ENCODE peak calls at places on chromosome 13, in nine cellular contexts. B, M, E, X, K, Z, D, I and P are unnamed samples.

GRCh38 chr13:36891752-36892151 is 28.3 kb downstream of the SMAD9 start:
- DNase-seq in Z (no peak), E (no peak), K (no peak), B (peak; percentile 20), I (no peak), D (no peak), M (peak; percentile 22), X (no peak), P (no peak)

GRCh38 chr13:36818483-36819063 is 449 bp upstream of the RFXAP start:
- DNase-seq in I (no peak), E (no peak), D (no peak), K (no peak), M (no peak), B (no peak), X (no peak), Z (no peak), P (no peak)

GRCh38 chr13:35917252-35917941 is 213.8 kb downstream of the DCLK1 start:
- DNase-seq in X (no peak), B (no peak), I (no peak), K (no peak), M (no peak), E (no peak), D (no peak), Z (no peak), P (no peak)

GRCh38 chr13:100197591-100198365 is 108.9 kb downstream of the PCCA start:
- DNase-seq in I (no peak), X (no peak), E (no peak), D (no peak), B (no peak), Z (peak; percentile 46), M (no peak), K (peak; percentile 80), P (peak; percentile 72)

GRCh38 chr13:53783466-53783865 is 754.9 kb downstream of the OLFM4 start:
- DNase-seq in Z (no peak), X (no peak), D (no peak), K (no peak), M (no peak), B (no peak), E (no peak), I (no peak), P (no peak)

GRCh38 chr13:111228262-111229144 is 91.9 kb upstream of the TEX29 start:
- DNase-seq in M (peak; percentile 34), X (no peak), Z (no peak), D (no peak), I (no peak), K (no peak), B (peak; percentile 47), E (no peak), P (no peak)

GRCh38 chr13:31885994-31886393 is 145.6 kb upstream of the FRY start:
- DNase-seq in X (no peak), K (no peak), Z (no peak), M (peak; percentile 4), B (peak; percentile 49), I (no peak), D (no peak), E (no peak), P (no peak)

GRCh38 chr13:101757446-101758039 is 305.1 kb downstream of the ITGBL1 start:
- DNase-seq in Z (no peak), K (peak; percentile 42), M (peak; percentile 50), E (no peak), I (peak; percentile 16), D (no peak), X (no peak), B (peak; percentile 71), P (peak; percentile 65)

GRCh38 chr13:91767681-91768080 is 369.3 kb downstream of the GPC5 start:
- DNase-seq in B (no peak), E (no peak), D (no peak), K (no peak), M (no peak), I (no peak), Z (no peak), X (no peak), P (no peak)

GRCh38 chr13:94114166-94114565 is 365.3 kb downstream of the DCT start:
- DNase-seq in D (no peak), Z (no peak), B (no peak), E (no peak), I (no peak), M (no peak), X (no peak), K (no peak), P (no peak)

GRCh38 chr13:94119360-94119936 is 360.0 kb downstream of the DCT start:
- DNase-seq in I (no peak), D (no peak), K (no peak), B (no peak), E (no peak), X (no peak), M (no peak), Z (peak; percentile 62), P (no peak)

GRCh38 chr13:94112227-94112626 is 367.3 kb downstream of the DCT start:
- DNase-seq in M (peak; percentile 98), B (peak; percentile 92), I (peak; percentile 89), Z (no peak), E (no peak), D (no peak), K (peak; percentile 80), X (no peak), P (peak; percentile 47)

GRCh38 chr13:94112731-94113130 is 366.8 kb downstream of the DCT start:
- DNase-seq in X (no peak), D (no peak), B (no peak), Z (no peak), M (no peak), K (no peak), I (no peak), E (no peak), P (no peak)

GRCh38 chr13:94115054-94115453 is 364.4 kb downstream of the DCT start:
- DNase-seq in E (no peak), Z (no peak), X (no peak), D (no peak), M (no peak), B (no peak), K (no peak), I (no peak), P (no peak)
- TF ChIP-seq CTCF in E (no peak), Z (no peak), X (no peak), D (no peak), M (no peak), B (no peak), K (no peak), I (peak; percentile 27), P (no peak)

DNA sequence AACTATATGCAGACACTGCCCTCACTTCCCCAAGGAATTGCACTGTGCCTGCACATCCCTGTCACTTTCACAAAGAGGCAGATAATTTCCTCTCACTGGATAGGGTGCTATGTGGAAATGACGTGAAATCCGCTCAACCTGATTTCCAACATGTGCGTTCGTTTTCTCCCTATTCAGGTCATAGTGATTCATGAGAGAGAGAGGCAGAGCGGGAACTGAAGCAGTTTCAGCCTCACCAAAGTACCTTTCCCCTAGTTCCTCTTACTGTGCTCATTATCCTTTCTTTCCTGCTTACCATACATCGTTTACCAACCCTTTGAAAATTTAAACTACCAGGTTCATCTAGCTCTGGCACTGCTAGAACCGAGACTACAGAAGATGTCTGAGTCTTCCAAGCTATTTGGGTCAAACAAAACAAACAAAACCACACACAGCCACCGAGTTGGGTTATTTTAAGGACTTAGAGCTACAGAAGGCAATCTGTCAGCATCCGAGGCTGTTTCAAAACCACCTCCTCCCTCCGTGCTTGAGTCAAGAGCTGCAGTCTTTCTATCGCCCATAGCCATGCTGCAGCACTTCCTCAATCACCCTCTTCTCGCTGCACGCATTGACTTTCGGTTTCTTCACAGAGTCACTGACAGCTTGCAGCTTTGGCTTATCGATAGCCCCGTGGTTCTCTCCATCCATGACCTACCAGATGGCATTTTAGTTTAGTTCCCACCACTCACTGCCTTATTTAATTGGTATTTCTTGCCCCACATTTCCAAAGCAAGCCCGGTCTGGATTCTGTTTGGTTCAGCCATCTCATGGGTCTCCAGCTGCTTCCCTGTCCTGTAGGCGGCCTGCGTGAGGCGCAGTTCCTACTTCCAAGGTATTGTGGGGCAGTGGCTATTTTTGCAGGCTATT is 1395.8 kb downstream of the EFNB2 start:
- DNase-seq in I (peak; percentile 5), D (no peak), K (no peak), M (peak; percentile 62), E (peak; percentile 26), B (peak; percentile 50), Z (peak; percentile 33), X (peak; percentile 11), P (peak; percentile 3)
- TF ChIP-seq CTCF in I (peak; percentile 60), D (no peak), K (no peak), M (peak; percentile 24), E (no peak), B (peak; percentile 51), Z (no peak), X (no peak), P (no peak)

GRCh38 chr13:28805193-28805819 is 14.8 kb upstream of the MTUS2 start:
- DNase-seq in X (peak; percentile 83), Z (no peak), K (no peak), M (no peak), B (peak; percentile 44), E (no peak), I (peak; percentile 11), D (no peak), P (no peak)
- TF ChIP-seq CTCF in X (peak; percentile 81), Z (no peak), K (peak; percentile 28), M (peak; percentile 15), B (peak; percentile 55), E (no peak), I (peak; percentile 90), D (peak; percentile 24), P (peak; percentile 29)

GRCh38 chr13:25864936-25865335 is 186.9 kb downstream of the SHISA2 start:
- DNase-seq in M (no peak), D (no peak), B (no peak), Z (no peak), K (no peak), I (no peak), E (no peak), X (no peak), P (no peak)
- TF ChIP-seq CTCF in M (no peak), D (no peak), B (no peak), Z (no peak), K (no peak), I (no peak), E (no peak), X (no peak), P (no peak)

GRCh38 chr13:74101436-74101835 is 32.8 kb downstream of the KLF12 start:
- DNase-seq in D (no peak), K (no peak), B (no peak), X (no peak), E (no peak), I (no peak), M (no peak), Z (no peak), P (no peak)
- TF ChIP-seq CTCF in D (no peak), K (no peak), B (no peak), X (no peak), E (no peak), I (no peak), M (no peak), Z (no peak), P (no peak)

DNA sequence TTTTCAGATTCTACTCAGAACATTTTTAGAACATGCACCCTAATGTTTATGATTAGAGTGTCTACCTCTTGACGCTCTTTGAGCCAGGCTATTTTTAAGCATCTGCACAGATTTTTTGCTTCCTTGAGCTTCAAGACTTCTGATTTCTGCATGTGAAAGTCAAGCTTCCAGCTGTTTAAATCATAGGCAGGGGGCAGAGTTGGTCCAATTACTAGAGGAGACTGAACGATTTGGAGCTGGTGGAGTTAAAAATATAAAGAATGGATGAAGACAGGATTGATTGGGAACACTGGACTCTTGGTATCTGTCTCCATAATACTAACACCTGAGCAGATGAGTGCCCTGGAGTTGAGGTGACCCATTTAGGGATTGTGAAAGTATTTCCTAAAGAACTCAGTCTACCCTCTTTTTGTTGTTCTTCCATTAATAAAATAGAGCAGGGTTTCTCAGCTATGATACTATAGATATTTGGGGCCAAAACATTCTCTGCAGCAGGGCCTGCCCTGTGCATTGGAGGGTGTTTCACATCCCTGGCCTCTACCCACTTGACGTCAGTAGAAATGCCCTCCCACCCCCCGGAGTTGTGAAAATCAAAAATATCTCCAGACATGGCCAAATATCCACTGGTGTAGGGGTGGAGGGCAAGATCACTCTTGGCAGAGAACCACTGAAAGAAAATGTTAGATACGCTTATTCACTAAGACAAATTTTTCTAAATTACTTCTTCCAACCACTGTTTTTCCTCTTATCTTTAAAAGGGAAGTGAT is 160.1 kb downstream of the COG6 start:
- DNase-seq in I (no peak), K (no peak), M (no peak), Z (no peak), B (peak; percentile 44), E (no peak), X (no peak), D (no peak), P (no peak)
- TF ChIP-seq CTCF in I (no peak), K (no peak), M (no peak), Z (no peak), B (no peak), E (no peak), X (no peak), D (no peak), P (no peak)